ENCODE peak calls at places on chromosomes 13 and 19, in five cellular contexts. J is fibroblast of the aortic adventitia; Q is stimulated activated CD8-positive, alpha-beta memory T cell treated with anti-CD3 and anti-CD28 coated beads, Interleukin-7, amount 100 ng/mL, for 1 hour; R is posterior cingulate gyrus; K is heart right ventricle. X is an unnamed sample.

GRCh38 chr19:31641591-31641990 is 292.4 kb upstream of the TSHZ3 start:
- DNase-seq in J (no peak), Q (no peak), R (no peak), K (no peak), X (no peak)

GRCh38 chr13:85700909-85701308 is 98.3 kb downstream of the SLITRK6 start:
- DNase-seq in J (no peak), Q (no peak), R (no peak), K (no peak), X (no peak)

GRCh38 chr13:32134241-32134801 is 102.7 kb downstream of the FRY start:
- DNase-seq in J (peak), Q (no peak), R (no peak), K (no peak), X (no peak)

GRCh38 chr19:33871605-33872004 is 74.9 kb downstream of the KCTD15 start:
- DNase-seq in J (no peak), Q (no peak), R (no peak), K (no peak), X (no peak)

GRCh38 chr13:110136660-110137585 is 170.0 kb downstream of the COL4A1 start:
- DNase-seq in J (no peak), Q (no peak), R (no peak), K (no peak), X (no peak)

GRCh38 chr19:7480975-7481265 is 7.9 kb downstream of the PEX11G start:
- DNase-seq in J (no peak), Q (no peak), R (no peak), K (no peak), X (no peak)

GRCh38 chr13:92842145-92842544 is 384.5 kb upstream of the GPC6 start:
- DNase-seq in J (peak), Q (no peak), R (no peak), K (no peak), X (no peak)

GRCh38 chr13:19927117-19927734 is 31.3 kb upstream of the ZMYM2 start:
- DNase-seq in J (peak), Q (no peak), R (no peak), K (no peak), X (no peak)

GRCh38 chr19:48415395-48415794 is 21.9 kb downstream of the GRIN2D start:
- DNase-seq in J (peak), Q (no peak), R (no peak), K (peak), X (peak)

GRCh38 chr13:33392794-33393371 is 107.3 kb upstream of the STARD13 start:
- DNase-seq in J (no peak), Q (no peak), R (no peak), K (no peak), X (no peak)

GRCh38 chr19:16326401-16327130 is 1.9 kb downstream of the KLF2 start:
- DNase-seq in J (peak), Q (no peak), R (no peak), K (no peak), X (no peak)

GRCh38 chr19:45419895-45420294 is 3.8 kb downstream of the ERCC1 start:
- DNase-seq in J (no peak), Q (no peak), R (no peak), K (no peak), X (no peak)

GRCh38 chr13:111536239-111536638 is 215.8 kb downstream of the TEX29 start:
- DNase-seq in J (no peak), Q (no peak), R (no peak), K (no peak), X (no peak)

GRCh38 chr19:29636553-29637325 is 28.5 kb upstream of the PLEKHF1 start:
- DNase-seq in J (no peak), Q (no peak), R (no peak), K (no peak), X (no peak)

GRCh38 chr19:4538601-4538954 is 1.3 kb downstream of the LRG1 start:
- DNase-seq in J (no peak), Q (no peak), R (no peak), K (no peak), X (peak)

GRCh38 chr13:41581884-41582547 is 124.7 kb downstream of the RGCC start:
- DNase-seq in J (peak), Q (no peak), R (no peak), K (no peak), X (no peak)

GRCh38 chr19:18532208-18532890 is 10.5 kb upstream of the ELL start:
- DNase-seq in J (no peak), Q (no peak), R (no peak), K (no peak), X (no peak)

GRCh38 chr13:112487127-112487517 is 100.8 kb downstream of the TUBGCP3 start:
- DNase-seq in J (no peak), Q (no peak), R (no peak), K (no peak), X (no peak)

GRCh38 chr13:27728271-27728670 is 64.0 kb upstream of the GSX1 start:
- DNase-seq in J (no peak), Q (no peak), R (no peak), K (no peak), X (no peak)

GRCh38 chr13:77928909-77929308 is 10.3 kb upstream of the EDNRB start:
- DNase-seq in J (no peak), Q (no peak), R (no peak), K (no peak), X (peak)

GRCh38 chr19:11067356-11068113 is 21.7 kb upstream of the LDLR start:
- DNase-seq in J (no peak), Q (no peak), R (no peak), K (no peak), X (no peak)

GRCh38 chr13:51590966-51591627 is 6.8 kb downstream of the WDFY2 start:
- DNase-seq in J (peak), Q (no peak), R (no peak), K (peak), X (peak)

GRCh38 chr19:38099966-38100365 is 124.1 kb downstream of the DPF1 start:
- DNase-seq in J (no peak), Q (no peak), R (no peak), K (no peak), X (no peak)